ENCODE peak calls at places on chromosomes 2 and 18, in four cellular contexts. One of them, this sample, is unnamed.
A peak's percentile ranks its signal among the peaks of the same experiment; 100 is the strongest.

GRCh38 chr2:162720559-162721271 is 117.9 kb downstream of the KCNH7 start:
- DNase-seq in CD8-positive, alpha-beta T cell: no peak
- DNase-seq in stomach: no peak
- DNase-seq in lower lobe of right lung: no peak
- DNase-seq in this sample: no peak

GRCh38 chr2:41445865-41446264 is 602.0 kb upstream of the PKDCC start:
- DNase-seq in lower lobe of right lung: no peak
- DNase-seq in stomach: no peak
- DNase-seq in CD8-positive, alpha-beta T cell: no peak
- DNase-seq in this sample: no peak

GRCh38 chr2:4675295-4675694 is 971.9 kb downstream of the DCDC2C start:
- DNase-seq in stomach: no peak
- DNase-seq in CD8-positive, alpha-beta T cell: no peak
- DNase-seq in lower lobe of right lung: no peak
- DNase-seq in this sample: no peak

GRCh38 chr18:69161383-69162028 is 239.2 kb upstream of the DOK6 start:
- DNase-seq in stomach: no peak
- DNase-seq in lower lobe of right lung: no peak
- DNase-seq in CD8-positive, alpha-beta T cell: no peak
- DNase-seq in this sample: no peak

GRCh38 chr18:75255113-75255512 is 44.5 kb downstream of the TSHZ1 start:
- DNase-seq in CD8-positive, alpha-beta T cell: no peak
- DNase-seq in stomach: no peak
- DNase-seq in lower lobe of right lung: no peak
- DNase-seq in this sample: no peak

GRCh38 chr18:7230646-7231349 is at the start of gene LRRC30:
- DNase-seq in stomach: no peak
- DNase-seq in lower lobe of right lung: no peak
- DNase-seq in CD8-positive, alpha-beta T cell: no peak
- DNase-seq in this sample: no peak

GRCh38 chr2:198053173-198053572 is 248.8 kb downstream of the PLCL1 start:
- DNase-seq in lower lobe of right lung: no peak
- DNase-seq in stomach: no peak
- DNase-seq in CD8-positive, alpha-beta T cell: no peak
- DNase-seq in this sample: peak; percentile 12

GRCh38 chr18:63320690-63321265 is 1.2 kb upstream of the BCL2 start:
- DNase-seq in stomach: peak; percentile 31
- DNase-seq in CD8-positive, alpha-beta T cell: peak; percentile 34
- DNase-seq in lower lobe of right lung: peak; percentile 60
- DNase-seq in this sample: no peak

GRCh38 chr2:173087793-173088493 is 12.3 kb downstream of the MAP3K20 start:
- DNase-seq in stomach: no peak
- DNase-seq in lower lobe of right lung: no peak
- DNase-seq in CD8-positive, alpha-beta T cell: no peak
- DNase-seq in this sample: no peak

GRCh38 chr18:51236225-51236624 is 38.7 kb upstream of the MEX3C start:
- DNase-seq in lower lobe of right lung: no peak
- DNase-seq in CD8-positive, alpha-beta T cell: no peak
- DNase-seq in stomach: no peak
- DNase-seq in this sample: no peak

GRCh38 chr2:134360750-134361487 is 107.0 kb downstream of the MGAT5 start:
- DNase-seq in lower lobe of right lung: no peak
- DNase-seq in CD8-positive, alpha-beta T cell: no peak
- DNase-seq in stomach: no peak
- DNase-seq in this sample: peak; percentile 31

GRCh38 chr2:28565720-28566295 is 69.9 kb downstream of the PLB1 start:
- DNase-seq in lower lobe of right lung: no peak
- DNase-seq in CD8-positive, alpha-beta T cell: no peak
- DNase-seq in stomach: no peak
- DNase-seq in this sample: no peak

GRCh38 chr2:174039551-174040416 is 74.6 kb upstream of the SP3 start:
- DNase-seq in stomach: peak; percentile 89
- DNase-seq in CD8-positive, alpha-beta T cell: peak; percentile 86
- DNase-seq in lower lobe of right lung: peak; percentile 92
- DNase-seq in this sample: peak; percentile 67

GRCh38 chr2:222424281-222424728 is at the start of gene SGPP2:
- DNase-seq in stomach: peak; percentile 73
- DNase-seq in lower lobe of right lung: peak; percentile 73
- DNase-seq in CD8-positive, alpha-beta T cell: no peak
- DNase-seq in this sample: no peak

GRCh38 chr2:8624855-8625398 is 56.9 kb upstream of the ID2 start:
- DNase-seq in stomach: no peak
- DNase-seq in CD8-positive, alpha-beta T cell: no peak
- DNase-seq in lower lobe of right lung: peak; percentile 18
- DNase-seq in this sample: no peak

GRCh38 chr2:73418343-73418742 is 32.7 kb downstream of the ALMS1 start:
- DNase-seq in CD8-positive, alpha-beta T cell: no peak
- DNase-seq in lower lobe of right lung: peak; percentile 72
- DNase-seq in stomach: peak; percentile 29
- DNase-seq in this sample: peak; percentile 7

GRCh38 chr18:47756364-47757016 is 174.0 kb downstream of the SMAD2 start:
- DNase-seq in CD8-positive, alpha-beta T cell: peak; percentile 55
- DNase-seq in stomach: peak; percentile 74
- DNase-seq in lower lobe of right lung: peak; percentile 74
- DNase-seq in this sample: peak; percentile 57

GRCh38 chr2:53896864-53897263 is 37.1 kb upstream of the GPR75 start:
- DNase-seq in CD8-positive, alpha-beta T cell: no peak
- DNase-seq in stomach: no peak
- DNase-seq in lower lobe of right lung: no peak
- DNase-seq in this sample: no peak

GRCh38 chr2:10457846-10458563 is 9.9 kb upstream of the ODC1 start:
- DNase-seq in CD8-positive, alpha-beta T cell: no peak
- DNase-seq in stomach: peak; percentile 48
- DNase-seq in lower lobe of right lung: peak; percentile 15
- DNase-seq in this sample: no peak

GRCh38 chr18:64103979-64104378 is 44.9 kb downstream of the LINC00305 start:
- DNase-seq in CD8-positive, alpha-beta T cell: no peak
- DNase-seq in stomach: no peak
- DNase-seq in lower lobe of right lung: no peak
- DNase-seq in this sample: no peak

GRCh38 chr2:11340717-11341116 is 3.7 kb downstream of the ROCK2 start:
- DNase-seq in CD8-positive, alpha-beta T cell: no peak
- DNase-seq in stomach: no peak
- DNase-seq in lower lobe of right lung: no peak
- DNase-seq in this sample: no peak

GRCh38 chr2:124267821-124268220 is 242.7 kb downstream of the CNTNAP5 start:
- DNase-seq in lower lobe of right lung: no peak
- DNase-seq in CD8-positive, alpha-beta T cell: no peak
- DNase-seq in stomach: no peak
- DNase-seq in this sample: no peak

GRCh38 chr2:108385411-108386071 is 7.8 kb downstream of the SULT1C4 start:
- DNase-seq in lower lobe of right lung: no peak
- DNase-seq in CD8-positive, alpha-beta T cell: no peak
- DNase-seq in stomach: no peak
- DNase-seq in this sample: no peak

GRCh38 chr2:133591164-133591563 is 22.9 kb upstream of the NCKAP5 start:
- DNase-seq in CD8-positive, alpha-beta T cell: no peak
- DNase-seq in stomach: peak; percentile 42
- DNase-seq in lower lobe of right lung: no peak
- DNase-seq in this sample: peak; percentile 72

GRCh38 chr2:196555726-196556125 is 83.8 kb upstream of the CCDC150 start:
- DNase-seq in CD8-positive, alpha-beta T cell: no peak
- DNase-seq in lower lobe of right lung: no peak
- DNase-seq in stomach: no peak
- DNase-seq in this sample: no peak

DNA sequence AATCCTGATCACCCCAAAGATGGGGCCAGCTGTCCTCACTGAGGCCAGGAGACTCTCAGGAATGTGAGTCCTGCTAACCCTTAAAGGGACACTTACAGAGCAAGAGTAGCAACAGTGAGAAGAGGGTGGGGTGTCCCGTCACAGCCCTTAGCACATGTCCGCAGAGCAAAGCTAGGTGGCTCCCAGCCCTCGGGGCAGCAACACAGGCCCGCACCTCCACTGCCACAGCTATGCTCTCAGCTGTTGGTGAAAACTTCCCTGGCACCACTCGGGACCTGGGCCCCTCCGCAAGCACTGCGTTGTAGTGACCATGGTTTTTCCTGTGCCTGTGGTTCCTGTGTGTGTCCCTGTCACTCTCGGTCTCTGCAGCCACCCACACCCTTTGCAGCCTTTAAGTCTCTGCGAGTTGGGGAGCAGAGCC is 76.4 kb upstream of the UXS1 start:
- DNase-seq in CD8-positive, alpha-beta T cell: no peak
- DNase-seq in lower lobe of right lung: no peak
- DNase-seq in stomach: no peak
- DNase-seq in this sample: no peak
- H3K27ac ChIP-seq in CD8-positive, alpha-beta T cell: no peak overlapping the region
- H3K27ac ChIP-seq in lower lobe of right lung: peak overlapping the region; percentile 21
- H3K27ac ChIP-seq in stomach: no peak overlapping the region
- H3K27ac ChIP-seq in this sample: no peak overlapping the region

DNA sequence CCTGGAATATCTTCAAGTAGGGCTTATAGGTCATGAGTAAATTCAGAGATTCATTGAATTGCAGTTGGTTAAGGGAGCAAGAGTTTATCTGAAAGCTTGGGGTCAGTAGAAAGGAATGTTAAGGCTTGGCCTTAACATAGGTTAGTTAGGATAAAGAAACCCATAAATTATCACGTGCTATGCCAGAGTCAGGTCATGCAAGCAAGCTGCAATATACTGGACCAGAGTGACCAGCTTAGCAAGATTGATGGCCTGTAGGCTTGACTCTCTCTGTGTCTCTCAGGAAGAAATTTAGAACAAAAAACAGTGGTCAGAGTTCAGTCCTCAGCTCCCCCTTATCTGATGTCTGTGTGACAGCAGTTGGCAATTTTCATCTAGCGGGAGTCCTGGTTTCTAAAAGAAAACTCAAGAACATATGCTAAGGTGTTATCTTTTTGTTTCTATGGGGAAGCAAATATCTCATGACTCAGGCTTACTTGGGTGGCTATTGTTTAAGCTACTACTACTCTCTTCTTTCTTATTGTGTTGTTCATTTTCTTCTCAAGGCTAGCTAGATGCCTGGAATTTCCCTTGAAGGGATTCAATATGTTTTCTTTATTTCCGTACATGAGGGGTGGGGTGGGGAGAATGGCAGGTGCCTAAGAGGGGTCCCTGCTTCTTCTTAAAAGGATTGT is 28.7 kb upstream of the MARCO start:
- DNase-seq in CD8-positive, alpha-beta T cell: no peak
- DNase-seq in lower lobe of right lung: no peak
- DNase-seq in stomach: no peak
- DNase-seq in this sample: no peak
- H3K27ac ChIP-seq in CD8-positive, alpha-beta T cell: no peak overlapping the region
- H3K27ac ChIP-seq in lower lobe of right lung: no peak overlapping the region
- H3K27ac ChIP-seq in stomach: no peak overlapping the region
- H3K27ac ChIP-seq in this sample: no peak overlapping the region

GRCh38 chr18:10057808-10058791 is 144.3 kb downstream of the VAPA start:
- DNase-seq in stomach: no peak
- DNase-seq in lower lobe of right lung: no peak
- DNase-seq in CD8-positive, alpha-beta T cell: no peak
- DNase-seq in this sample: no peak
- H3K27ac ChIP-seq in stomach: peak overlapping the region; percentile 51
- H3K27ac ChIP-seq in lower lobe of right lung: peak overlapping the region; percentile 51
- H3K27ac ChIP-seq in CD8-positive, alpha-beta T cell: no peak overlapping the region
- H3K27ac ChIP-seq in this sample: peak overlapping the region; percentile 54

GRCh38 chr2:99970292-99970868 is 172.0 kb downstream of the AFF3 start:
- DNase-seq in stomach: no peak
- DNase-seq in CD8-positive, alpha-beta T cell: no peak
- DNase-seq in lower lobe of right lung: no peak
- DNase-seq in this sample: no peak
- H3K27ac ChIP-seq in stomach: no peak overlapping the region
- H3K27ac ChIP-seq in CD8-positive, alpha-beta T cell: no peak overlapping the region
- H3K27ac ChIP-seq in lower lobe of right lung: no peak overlapping the region
- H3K27ac ChIP-seq in this sample: no peak overlapping the region

This sample was measured in substantia nigra.